ENCODE peak calls at places on chromosomes 16 and 17, in nine cellular contexts. Q, K, X, Y, T, J, F, M and D are unnamed samples.
A peak's percentile ranks its signal among the peaks of the same experiment; 100 is the strongest.

GRCh38 chr16:58500329-58501241 is 642 bp downstream of the NDRG4 start:
- DNase-seq in Q (no peak), K (peak; percentile 29), X (no peak), Y (no peak), T (no peak), J (no peak), F (peak; percentile 48), M (peak; percentile 89), D (peak; percentile 79)

GRCh38 chr17:59746849-59747445 is 39.5 kb downstream of the VMP1 start:
- DNase-seq in Q (no peak), K (no peak), X (peak; percentile 27), Y (no peak), T (peak; percentile 67), J (peak; percentile 72), F (no peak), M (peak; percentile 24), D (no peak)

GRCh38 chr16:57999366-57999970 is 1.0 kb downstream of the ZNF319 start:
- DNase-seq in Q (no peak), K (no peak), X (no peak), Y (no peak), T (peak; percentile 63), J (peak; percentile 38), F (peak; percentile 7), M (peak; percentile 72), D (no peak)

GRCh38 chr17:77581480-77581879 is 377.0 kb upstream of the TNRC6C start:
- DNase-seq in Q (no peak), K (no peak), X (no peak), Y (no peak), T (no peak), J (peak; percentile 7), F (no peak), M (no peak), D (peak; percentile 5)

GRCh38 chr16:60463986-60464385 is 1572.3 kb downstream of the CDH8 start:
- DNase-seq in Q (no peak), K (no peak), X (no peak), Y (no peak), T (no peak), J (no peak), F (no peak), M (no peak), D (no peak)

GRCh38 chr16:70523621-70524405 is at the start of gene SF3B3:
- DNase-seq in Q (peak; percentile 96), K (peak; percentile 72), X (peak; percentile 37), Y (no peak), T (peak; percentile 84), J (peak; percentile 73), F (no peak), M (peak; percentile 85), D (peak; percentile 87)

GRCh38 chr16:30417447-30418349 is 10.3 kb downstream of the ZNF771 start:
- DNase-seq in Q (peak; percentile 96), K (peak; percentile 82), X (peak; percentile 88), Y (peak; percentile 89), T (peak; percentile 80), J (peak; percentile 97), F (peak; percentile 86), M (peak; percentile 96), D (peak; percentile 95)

GRCh38 chr16:80041399-80041798 is 440.9 kb upstream of the MAF start:
- DNase-seq in Q (no peak), K (no peak), X (no peak), Y (no peak), T (no peak), J (no peak), F (no peak), M (no peak), D (no peak)

GRCh38 chr16:6684076-6684673 is 648.5 kb upstream of the RBFOX1 start:
- DNase-seq in Q (no peak), K (no peak), X (peak; percentile 25), Y (no peak), T (peak; percentile 49), J (peak; percentile 23), F (peak; percentile 24), M (peak; percentile 20), D (no peak)

GRCh38 chr16:76265434-76266045 is 11.7 kb upstream of the CNTNAP4 start:
- DNase-seq in Q (peak; percentile 12), K (no peak), X (no peak), Y (no peak), T (peak; percentile 83), J (peak; percentile 2), F (peak; percentile 81), M (peak; percentile 63), D (no peak)

GRCh38 chr16:27852681-27853080 is 210.8 kb downstream of the GSG1L start:
- DNase-seq in Q (no peak), K (no peak), X (no peak), Y (no peak), T (no peak), J (no peak), F (no peak), M (no peak), D (no peak)

GRCh38 chr16:56769674-56770073 is 39.7 kb downstream of the NUP93 start:
- DNase-seq in Q (no peak), K (no peak), X (no peak), Y (no peak), T (no peak), J (no peak), F (no peak), M (no peak), D (no peak)

GRCh38 chr16:69243479-69243878 is 56.5 kb downstream of the SNTB2 start:
- DNase-seq in Q (no peak), K (no peak), X (no peak), Y (no peak), T (no peak), J (no peak), F (no peak), M (no peak), D (no peak)

GRCh38 chr16:84949776-84950436 is 61.4 kb downstream of the ZDHHC7 start:
- DNase-seq in Q (no peak), K (no peak), X (no peak), Y (no peak), T (no peak), J (no peak), F (no peak), M (no peak), D (no peak)

GRCh38 chr16:84179612-84180320 is 7.1 kb downstream of the TAF1C start:
- DNase-seq in Q (no peak), K (no peak), X (no peak), Y (no peak), T (no peak), J (no peak), F (no peak), M (peak; percentile 44), D (no peak)

GRCh38 chr16:85031451-85031850 is 3.9 kb downstream of the KIAA0513 start:
- DNase-seq in Q (no peak), K (no peak), X (no peak), Y (no peak), T (no peak), J (no peak), F (no peak), M (no peak), D (no peak)

GRCh38 chr17:58079300-58080033 is 3.8 kb upstream of the DYNLL2 start:
- DNase-seq in Q (no peak), K (no peak), X (no peak), Y (no peak), T (no peak), J (no peak), F (no peak), M (no peak), D (no peak)

GRCh38 chr17:29169806-29170591 is 10.2 kb downstream of the MYO18A start:
- DNase-seq in Q (no peak), K (no peak), X (no peak), Y (no peak), T (no peak), J (no peak), F (no peak), M (no peak), D (peak; percentile 23)

GRCh38 chr17:19383681-19384470 is 3.1 kb downstream of the MFAP4 start:
- DNase-seq in Q (no peak), K (no peak), X (no peak), Y (peak; percentile 75), T (no peak), J (no peak), F (no peak), M (no peak), D (peak; percentile 82)

GRCh38 chr17:12591336-12591735 is 74.4 kb upstream of the MYOCD start:
- DNase-seq in Q (no peak), K (no peak), X (no peak), Y (no peak), T (no peak), J (no peak), F (no peak), M (peak; percentile 37), D (no peak)

GRCh38 chr17:15441315-15441714 is 26.1 kb downstream of the CDRT4 start:
- DNase-seq in Q (no peak), K (no peak), X (no peak), Y (no peak), T (no peak), J (no peak), F (no peak), M (no peak), D (no peak)

GRCh38 chr17:72139213-72139612 is 18.4 kb downstream of the SOX9 start:
- DNase-seq in Q (no peak), K (no peak), X (no peak), Y (no peak), T (no peak), J (no peak), F (no peak), M (no peak), D (no peak)

GRCh38 chr16:466651-467050 is 41.2 kb downstream of the RAB11FIP3 start:
- DNase-seq in Q (no peak), K (peak; percentile 64), X (no peak), Y (no peak), T (no peak), J (no peak), F (peak; percentile 44), M (no peak), D (no peak)

GRCh38 chr17:60548990-60549389 is 22.9 kb upstream of the APPBP2 start:
- DNase-seq in Q (no peak), K (no peak), X (no peak), Y (no peak), T (no peak), J (no peak), F (no peak), M (no peak), D (no peak)

GRCh38 chr16:66093217-66093616 is 273.3 kb upstream of the CDH5 start:
- DNase-seq in Q (no peak), K (no peak), X (no peak), Y (no peak), T (no peak), J (no peak), F (no peak), M (no peak), D (no peak)

GRCh38 chr16:66361604-66362135 is 4.8 kb upstream of the CDH5 start:
- DNase-seq in Q (no peak), K (no peak), X (no peak), Y (no peak), T (no peak), J (no peak), F (no peak), M (no peak), D (no peak)